ENCODE peak calls at places on chromosomes 2 and 18, in four cellular contexts. S, D, W and I are unnamed samples.

GRCh38 chr2:172103471-172104292 is 982 bp upstream of the DLX2 start:
- DNase-seq in S (peak; percentile 89), D (peak; percentile 87), W (no peak), I (no peak)

GRCh38 chr2:138948070-138948539 is 167.9 kb upstream of the NXPH2 start:
- DNase-seq in S (no peak), D (no peak), W (peak; percentile 10), I (peak; percentile 10)

GRCh38 chr2:168192839-168193616 is 54.4 kb downstream of the STK39 start:
- DNase-seq in S (no peak), D (no peak), W (no peak), I (no peak)

GRCh38 chr2:203683932-203684556 is 22.4 kb upstream of the CD28 start:
- DNase-seq in S (no peak), D (no peak), W (no peak), I (no peak)

GRCh38 chr2:173958198-173958846 is 6.9 kb downstream of the SP3 start:
- DNase-seq in S (no peak), D (no peak), W (no peak), I (no peak)

GRCh38 chr2:117631141-117631540 is 183.3 kb upstream of the DDX18 start:
- DNase-seq in S (no peak), D (no peak), W (no peak), I (no peak)

GRCh38 chr2:157836531-157836930 is 39.6 kb downstream of the ACVR1 start:
- DNase-seq in S (no peak), D (no peak), W (no peak), I (no peak)

GRCh38 chr2:162929571-162929970 is 91.0 kb upstream of the KCNH7 start:
- DNase-seq in S (no peak), D (no peak), W (no peak), I (no peak)

GRCh38 chr2:152405206-152406118 is 70.5 kb downstream of the FMNL2 start:
- DNase-seq in S (no peak), D (no peak), W (no peak), I (no peak)

GRCh38 chr2:99865818-99866676 is 276.3 kb downstream of the AFF3 start:
- DNase-seq in S (no peak), D (no peak), W (no peak), I (no peak)

GRCh38 chr2:117760916-117761315 is 53.6 kb upstream of the DDX18 start:
- DNase-seq in S (no peak), D (no peak), W (no peak), I (no peak)

GRCh38 chr18:770583-770961 is 41.5 kb downstream of the YES1 start:
- DNase-seq in S (no peak), D (no peak), W (no peak), I (no peak)

GRCh38 chr2:188089896-188090295 is 201.8 kb upstream of the GULP1 start:
- DNase-seq in S (no peak), D (no peak), W (no peak), I (no peak)

GRCh38 chr2:3504741-3505140 is 14.6 kb downstream of the ADI1 start:
- DNase-seq in S (no peak), D (no peak), W (no peak), I (no peak)

GRCh38 chr2:175218551-175218950 is 37.0 kb upstream of the ATP5MC3 start:
- DNase-seq in S (no peak), D (no peak), W (no peak), I (no peak)

GRCh38 chr2:158845869-158846268 is 50.8 kb downstream of the DAPL1 start:
- DNase-seq in S (no peak), D (no peak), W (no peak), I (no peak)

GRCh38 chr2:242085941-242086621 is 216.6 kb downstream of the RTP5 start:
- DNase-seq in S (no peak), D (no peak), W (no peak), I (no peak)

DNA sequence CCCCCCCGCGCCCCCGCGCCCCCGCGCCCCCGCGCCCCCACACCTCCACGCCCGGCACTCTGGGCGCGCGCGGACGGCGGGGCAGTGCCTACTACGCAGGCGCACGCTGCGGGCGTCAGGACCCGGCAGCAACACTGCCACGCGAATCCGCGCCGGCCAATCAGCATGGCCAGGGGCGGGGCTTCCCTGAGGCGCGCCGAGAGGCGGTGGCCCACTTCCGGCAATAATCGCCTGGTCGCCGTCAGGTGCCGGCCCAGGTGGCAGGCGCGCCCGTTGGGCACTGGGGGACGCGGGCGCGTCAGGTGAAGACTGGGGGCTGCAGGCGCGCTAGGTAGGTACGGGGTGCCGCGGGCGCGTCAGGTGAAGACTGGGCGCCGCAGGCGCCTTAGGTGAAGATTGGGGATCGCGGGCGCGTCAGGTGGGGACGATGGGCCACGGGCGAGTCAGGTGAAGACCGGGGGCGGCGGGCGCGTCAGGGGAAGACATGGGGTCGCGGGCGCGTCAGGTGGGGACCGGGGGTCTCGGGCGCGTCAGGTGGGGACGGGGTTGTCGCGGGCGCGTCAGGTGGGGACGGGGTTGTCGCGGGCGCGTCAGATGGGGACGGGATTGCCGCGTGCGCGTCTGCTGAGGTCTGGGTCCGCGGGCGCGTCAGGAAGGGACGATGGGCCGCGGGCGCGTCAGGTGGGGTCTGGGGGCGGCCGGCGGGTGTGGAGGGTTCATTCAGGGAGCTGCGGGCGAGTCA is 219.1 kb downstream of the RTP5 start:
- DNase-seq in S (peak; percentile 90), D (peak; percentile 92), W (peak; percentile 44), I (peak; percentile 48)
- TF ChIP-seq CTCF in S (no peak), D (no peak), W (no peak), I (no peak)

GRCh38 chr18:33749831-33750230 is 171.8 kb downstream of the ASXL3 start:
- DNase-seq in S (no peak), D (no peak), W (no peak), I (no peak)

GRCh38 chr18:33746261-33746660 is 168.2 kb downstream of the ASXL3 start:
- DNase-seq in S (no peak), D (no peak), W (no peak), I (no peak)

GRCh38 chr18:33757037-33757436 is 179.0 kb downstream of the ASXL3 start:
- DNase-seq in S (no peak), D (no peak), W (peak; percentile 45), I (no peak)

GRCh38 chr18:33755918-33756590 is 178.0 kb downstream of the ASXL3 start:
- DNase-seq in S (no peak), D (no peak), W (peak; percentile 87), I (no peak)

DNA sequence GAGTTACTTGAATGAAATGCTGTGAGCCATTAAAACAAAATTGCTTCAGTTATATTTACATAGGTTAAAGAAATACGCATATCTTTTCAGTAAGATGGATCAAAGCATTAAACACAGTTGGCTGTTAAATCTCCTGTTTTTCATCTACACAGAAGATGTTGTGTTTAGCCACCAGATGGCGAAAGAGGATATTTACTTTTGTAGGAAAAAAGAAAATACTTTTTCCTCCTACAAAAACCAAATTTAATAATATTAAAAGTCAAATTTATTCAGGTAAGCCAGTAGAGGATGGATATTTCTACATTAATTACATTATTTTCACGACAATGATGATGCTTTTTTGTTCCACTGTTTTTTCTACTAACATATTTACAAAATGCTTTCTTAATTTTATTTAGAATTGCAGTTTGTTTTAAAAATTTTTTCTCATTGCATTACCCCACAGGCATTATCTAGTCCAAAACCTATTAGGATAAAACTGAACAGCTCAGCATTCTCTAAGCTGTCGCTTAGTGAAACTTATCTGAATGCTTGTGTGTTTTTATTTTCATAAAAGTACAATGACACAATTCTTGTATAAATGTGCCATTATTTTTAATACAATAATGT is 173.7 kb downstream of the ASXL3 start:
- DNase-seq in S (no peak), D (no peak), W (no peak), I (no peak)
- TF ChIP-seq CTCF in S (peak; percentile 83), D (peak; percentile 75), W (peak; percentile 39), I (peak; percentile 52)

GRCh38 chr2:25572638-25573037 is 100.7 kb downstream of the DTNB start:
- DNase-seq in S (no peak), D (no peak), W (peak; percentile 59), I (no peak)
- TF ChIP-seq CTCF in S (no peak), D (no peak), W (no peak), I (no peak)

GRCh38 chr2:41414486-41415230 is 633.2 kb upstream of the PKDCC start:
- DNase-seq in S (no peak), D (no peak), W (peak; percentile 17), I (no peak)
- TF ChIP-seq CTCF in S (peak; percentile 72), D (peak; percentile 54), W (peak; percentile 41), I (no peak)

DNA sequence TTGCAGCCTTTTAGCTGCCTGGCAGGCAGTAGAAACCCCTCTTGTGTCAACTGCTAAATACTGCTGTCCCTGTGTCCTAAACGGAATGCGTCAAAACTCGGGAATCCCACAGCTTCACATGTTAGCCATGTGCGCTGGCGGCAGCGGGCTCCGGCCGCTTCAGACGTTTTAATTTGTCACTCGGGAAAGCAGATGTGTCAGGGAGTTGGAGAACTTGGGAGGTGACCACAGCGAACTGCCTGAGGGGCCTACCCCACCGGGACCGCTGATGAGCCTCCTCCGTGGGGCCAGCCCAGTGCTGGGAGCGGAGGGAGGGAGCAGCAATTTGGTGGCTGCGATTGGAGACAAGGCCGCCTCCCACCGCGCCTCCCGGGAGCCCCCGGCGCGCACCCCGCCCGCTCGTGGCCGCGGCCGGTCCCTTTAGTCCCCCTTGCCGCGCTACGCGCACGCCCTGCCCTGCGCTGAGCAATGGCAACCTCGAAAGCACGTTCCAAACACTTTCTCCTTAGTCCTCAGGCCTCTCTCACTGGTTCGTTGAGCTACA is 146.1 kb upstream of the SATB2 start:
- DNase-seq in S (peak; percentile 70), D (no peak), W (peak; percentile 3), I (no peak)
- TF ChIP-seq CTCF in S (no peak), D (no peak), W (no peak), I (no peak)

GRCh38 chr18:58229162-58229561 is 185.1 kb downstream of the NEDD4L start:
- DNase-seq in S (no peak), D (no peak), W (no peak), I (no peak)

GRCh38 chr18:58227361-58227930 is 183.4 kb downstream of the NEDD4L start:
- DNase-seq in S (no peak), D (no peak), W (no peak), I (no peak)

GRCh38 chr18:58226476-58226875 is 182.4 kb downstream of the NEDD4L start:
- DNase-seq in S (no peak), D (no peak), W (no peak), I (no peak)

GRCh38 chr18:58228762-58229161 is 184.7 kb downstream of the NEDD4L start:
- DNase-seq in S (no peak), D (no peak), W (no peak), I (no peak)

GRCh38 chr18:58228176-58228575 is 184.2 kb downstream of the NEDD4L start:
- DNase-seq in S (no peak), D (no peak), W (no peak), I (no peak)
- TF ChIP-seq CTCF in S (no peak), D (no peak), W (no peak), I (no peak)

GRCh38 chr2:232310690-232311089 is 67.9 kb upstream of the ALPP start:
- DNase-seq in S (no peak), D (no peak), W (no peak), I (no peak)
- TF ChIP-seq CTCF in S (no peak), D (no peak), W (no peak), I (no peak)